ENCODE peak calls at places on chromosomes 5 and 9, in ten cellular contexts. G is HCT116; W is dorsolateral prefrontal cortex; L is Peyer's patch; M is IMR-90; N is psoas muscle; H is CD8-positive, alpha-beta T cell; Z is left ventricle myocardium inferior; I is heart right ventricle; R is cardiac fibroblast. D is an unnamed sample.

GRCh38 chr9:130347036-130347435 is 81.5 kb downstream of the HMCN2 start:
- DNase-seq in M (no peak), W (no peak), N (no peak), L (no peak), Z (no peak), G (no peak), R (no peak), H (no peak), I (no peak), D (no peak)

GRCh38 chr5:89816038-89816437 is 593.5 kb downstream of the CETN3 start:
- DNase-seq in N (no peak), Z (no peak), G (no peak), H (no peak), R (no peak), L (no peak), M (no peak), I (no peak), W (no peak), D (no peak)

GRCh38 chr5:91928751-91929521 is 545.8 kb upstream of the ARRDC3 start:
- DNase-seq in R (peak), W (no peak), M (peak), Z (no peak), N (no peak), G (peak), I (no peak), L (no peak), H (no peak), D (peak)

GRCh38 chr9:90162326-90162725 is 480.3 kb downstream of the DIRAS2 start:
- DNase-seq in L (no peak), R (no peak), H (no peak), M (no peak), G (no peak), N (no peak), I (no peak), Z (no peak), W (no peak), D (no peak)

GRCh38 chr9:99579964-99580363 is 241.7 kb upstream of the NR4A3 start:
- DNase-seq in M (no peak), Z (no peak), L (no peak), N (no peak), G (no peak), W (no peak), R (no peak), I (no peak), H (no peak), D (peak)

GRCh38 chr5:36552626-36553393 is 53.6 kb upstream of the SLC1A3 start:
- DNase-seq in L (no peak), N (no peak), Z (peak), R (peak), I (peak), G (no peak), W (no peak), M (no peak), H (no peak), D (no peak)

GRCh38 chr5:11182441-11183080 is 421.5 kb upstream of the DAP start:
- DNase-seq in Z (no peak), G (peak), M (peak), R (peak), I (no peak), H (no peak), N (no peak), L (no peak), W (no peak), D (peak)

GRCh38 chr5:93151121-93151520 is 429.9 kb downstream of the NR2F1-AS1 start:
- DNase-seq in G (no peak), N (no peak), M (peak), L (no peak), H (no peak), Z (no peak), I (no peak), R (peak), W (no peak), D (peak)

GRCh38 chr5:658103-658502 is 35.0 kb downstream of the TPPP start:
- DNase-seq in W (no peak), L (no peak), M (no peak), I (no peak), R (no peak), N (no peak), Z (no peak), H (no peak), G (no peak), D (peak)

GRCh38 chr9:116055536-116055935 is 98.1 kb upstream of the PAPPA start:
- DNase-seq in W (no peak), R (peak), M (peak), Z (no peak), G (no peak), N (no peak), L (no peak), I (no peak), H (no peak), D (peak)

GRCh38 chr5:126831175-126831574 is 54.2 kb downstream of the LMNB1 start:
- DNase-seq in W (no peak), N (no peak), Z (no peak), I (no peak), L (no peak), M (no peak), G (no peak), H (no peak), R (no peak), D (peak)

GRCh38 chr5:34686762-34687268 is 30.7 kb downstream of the RAI14 start:
- DNase-seq in Z (peak), M (peak), W (no peak), N (no peak), I (peak), H (no peak), L (no peak), R (peak), G (peak), D (peak)

GRCh38 chr5:147481857-147482256 is 28.0 kb downstream of the DPYSL3 start:
- DNase-seq in Z (no peak), M (peak), G (no peak), R (peak), H (no peak), I (no peak), L (no peak), W (no peak), N (no peak), D (peak)

GRCh38 chr5:158174918-158175663 is 316.1 kb upstream of the CLINT1 start:
- DNase-seq in W (peak), H (peak), R (peak), L (peak), M (peak), N (peak), Z (peak), G (peak), I (peak), D (peak)

GRCh38 chr9:130328349-130328801 is 62.8 kb downstream of the HMCN2 start:
- DNase-seq in H (no peak), I (peak), L (peak), N (peak), R (no peak), Z (peak), G (no peak), W (no peak), M (peak), D (peak)

GRCh38 chr9:97766092-97766491 is 69.0 kb upstream of the XPA start:
- DNase-seq in R (peak), M (peak), Z (no peak), N (no peak), G (no peak), W (no peak), I (no peak), H (no peak), L (no peak), D (no peak)

GRCh38 chr5:140213370-140213983 is 38.5 kb downstream of the CYSTM1 start:
- DNase-seq in I (no peak), M (no peak), W (no peak), G (no peak), H (no peak), R (no peak), Z (no peak), N (no peak), L (no peak), D (no peak)

GRCh38 chr5:115977988-115978387 is 15.7 kb downstream of the LVRN start:
- DNase-seq in H (no peak), R (peak), L (no peak), N (no peak), M (peak), Z (no peak), I (no peak), G (no peak), W (no peak), D (peak)

GRCh38 chr9:11874414-11874813 is 818.8 kb upstream of the TYRP1 start:
- DNase-seq in R (no peak), H (no peak), I (no peak), L (no peak), G (no peak), M (no peak), Z (no peak), N (no peak), W (no peak), D (no peak)

GRCh38 chr9:76751011-76751410 is 13.2 kb upstream of the PCA3 start:
- DNase-seq in L (no peak), N (no peak), I (no peak), Z (no peak), G (no peak), H (no peak), W (no peak), M (no peak), R (no peak), D (no peak)

GRCh38 chr9:26746357-26747072 is 146.1 kb downstream of the CAAP1 start:
- DNase-seq in H (no peak), G (peak), Z (no peak), N (no peak), M (peak), L (no peak), I (no peak), R (peak), W (no peak), D (peak)

GRCh38 chr5:142014911-142015584 is 2.2 kb upstream of the GNPDA1 start:
- DNase-seq in L (peak), W (no peak), R (peak), H (no peak), N (no peak), Z (no peak), M (peak), G (peak), I (peak), D (peak)

GRCh38 chr9:24698864-24699518 is 153.3 kb upstream of the IZUMO3 start:
- DNase-seq in L (no peak), N (no peak), W (no peak), H (no peak), I (no peak), G (no peak), R (no peak), M (no peak), Z (no peak), D (no peak)
- H3K4me3 ChIP-seq in L (no peak), N (no peak), W (no peak), H (no peak), I (no peak), G (no peak), R (no peak), M (no peak), Z (no peak), D (no peak)

DNA sequence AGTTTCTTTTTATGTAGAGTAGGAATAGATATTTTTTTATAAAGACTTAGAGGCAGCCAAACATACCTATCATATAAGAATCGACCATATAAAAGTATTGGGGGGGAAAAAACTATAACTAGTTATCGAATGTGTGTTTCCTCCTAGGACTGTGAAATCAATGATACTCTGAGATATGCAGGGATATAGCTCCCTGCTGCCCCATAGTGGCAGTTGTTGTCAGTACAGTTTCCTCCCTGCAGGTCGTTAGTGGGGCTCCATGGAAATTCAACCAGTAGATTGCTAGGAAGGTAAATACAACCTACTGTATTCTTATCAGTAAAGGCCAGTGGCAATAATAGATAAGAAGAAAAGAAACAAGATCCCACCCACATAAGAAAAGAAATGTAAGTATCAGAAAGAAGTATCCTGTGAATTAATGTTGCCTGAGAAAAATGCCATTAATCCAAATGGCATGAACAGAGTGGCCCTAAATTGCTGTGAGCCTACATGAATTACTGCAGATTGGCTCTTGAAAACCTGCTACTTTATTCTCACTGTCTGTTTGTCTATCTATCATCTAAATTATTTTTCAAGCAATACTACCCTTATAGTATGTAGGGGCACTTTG is 136.9 kb upstream of the FBN2 start:
- DNase-seq in W (no peak), L (no peak), M (peak), Z (no peak), H (no peak), N (no peak), I (no peak), R (peak), G (peak), D (peak)
- TF ChIP-seq CTCF in W (peak), L (no peak), M (peak), Z (peak), H (peak), N (peak), I (peak), R (peak), G (peak), D (peak)

GRCh38 chr9:88533951-88534455 is 975 bp upstream of the NXNL2 start:
- DNase-seq in I (no peak), N (no peak), G (no peak), W (no peak), Z (peak), L (no peak), H (no peak), R (peak), M (peak), D (peak)
- H3K4me3 ChIP-seq in I (peak), N (peak), G (peak), W (peak), Z (peak), L (peak), H (no peak), R (peak), M (peak), D (peak)

GRCh38 chr9:119609277-119609971 is 240.2 kb upstream of the BRINP1 start:
- DNase-seq in Z (no peak), H (no peak), M (no peak), G (no peak), W (no peak), R (no peak), L (no peak), N (no peak), I (no peak), D (no peak)
- TF ChIP-seq CTCF in Z (no peak), H (no peak), M (no peak), G (no peak), W (no peak), R (no peak), L (no peak), N (no peak), I (no peak), D (no peak)

GRCh38 chr9:93119953-93120845 is 13.9 kb downstream of the NINJ1 start:
- DNase-seq in R (peak), N (peak), I (peak), W (no peak), G (peak), Z (peak), M (peak), H (no peak), L (peak), D (peak)
- H3K4me3 ChIP-seq in R (no peak), N (no peak), I (no peak), W (no peak), G (no peak), Z (no peak), M (no peak), H (no peak), L (no peak), D (no peak)